ENCODE peak calls at places on chromosomes 5 and 9, in six cellular contexts. T, X, B, P, Z and F are unnamed samples.

GRCh38 chr5:109656829-109657228 is 32.9 kb upstream of the MAN2A1 start:
- DNase-seq in T (no peak), X (peak), B (peak), P (no peak), Z (peak), F (no peak)

GRCh38 chr9:7967851-7968250 is 168.3 kb upstream of the DMAC1 start:
- DNase-seq in T (no peak), X (no peak), B (no peak), P (no peak), Z (no peak), F (no peak)

GRCh38 chr9:133730994-133731715 is 7.0 kb downstream of the SARDH start:
- DNase-seq in T (no peak), X (no peak), B (peak), P (no peak), Z (no peak), F (no peak)

GRCh38 chr5:53882637-53883036 is 322.2 kb downstream of the NDUFS4 start:
- DNase-seq in T (no peak), X (no peak), B (no peak), P (no peak), Z (no peak), F (no peak)

GRCh38 chr5:143592648-143593047 is 189.2 kb upstream of the NR3C1 start:
- DNase-seq in T (no peak), X (peak), B (no peak), P (no peak), Z (peak), F (no peak)

GRCh38 chr5:175874462-175875139 is 3.2 kb downstream of the CPLX2 start:
- DNase-seq in T (no peak), X (no peak), B (no peak), P (no peak), Z (no peak), F (no peak)

GRCh38 chr5:16431482-16431881 is 34.1 kb downstream of the ZNF622 start:
- DNase-seq in T (no peak), X (no peak), B (no peak), P (no peak), Z (no peak), F (no peak)

GRCh38 chr5:14268236-14268701 is 125.1 kb downstream of the TRIO start:
- DNase-seq in T (peak), X (no peak), B (no peak), P (no peak), Z (peak), F (peak)

GRCh38 chr5:160092519-160092918 is 26.7 kb downstream of the PWWP2A start:
- DNase-seq in T (no peak), X (no peak), B (no peak), P (no peak), Z (no peak), F (no peak)

GRCh38 chr5:2007906-2008437 is 125.2 kb upstream of the IRX4 start:
- DNase-seq in T (no peak), X (no peak), B (no peak), P (no peak), Z (peak), F (no peak)

GRCh38 chr9:127182901-127183746 is 60.7 kb upstream of the ANGPTL2 start:
- DNase-seq in T (no peak), X (no peak), B (no peak), P (no peak), Z (no peak), F (no peak)

GRCh38 chr9:16223074-16223871 is 647.2 kb downstream of the BNC2 start:
- DNase-seq in T (peak), X (no peak), B (no peak), P (no peak), Z (no peak), F (no peak)

GRCh38 chr5:142900926-142901325 is 130.7 kb downstream of the ARHGAP26 start:
- DNase-seq in T (no peak), X (no peak), B (no peak), P (no peak), Z (peak), F (no peak)

GRCh38 chr5:137199201-137199600 is 299.9 kb downstream of the SPOCK1 start:
- DNase-seq in T (no peak), X (no peak), B (no peak), P (no peak), Z (no peak), F (no peak)

GRCh38 chr5:20606006-20606405 is 618.0 kb upstream of the CDH18 start:
- DNase-seq in T (no peak), X (no peak), B (no peak), P (no peak), Z (peak), F (no peak)

GRCh38 chr9:15240927-15241326 is 66.1 kb downstream of the TTC39B start:
- DNase-seq in T (no peak), X (no peak), B (no peak), P (no peak), Z (no peak), F (no peak)

GRCh38 chr5:142360051-142360498 is 35.3 kb upstream of the SPRY4 start:
- DNase-seq in T (no peak), X (no peak), B (no peak), P (no peak), Z (no peak), F (no peak)

GRCh38 chr5:158082696-158083287 is 223.8 kb upstream of the CLINT1 start:
- DNase-seq in T (no peak), X (no peak), B (no peak), P (no peak), Z (no peak), F (no peak)

GRCh38 chr5:108696951-108697715 is 50.6 kb upstream of the FER start:
- DNase-seq in T (no peak), X (no peak), B (no peak), P (no peak), Z (no peak), F (no peak)

GRCh38 chr5:66596791-66597757 is 881 bp downstream of the MAST4 start:
- DNase-seq in T (no peak), X (peak), B (no peak), P (no peak), Z (peak), F (no peak)

GRCh38 chr5:111755942-111756353 is 1.0 kb downstream of the NREP start:
- DNase-seq in T (no peak), X (no peak), B (no peak), P (no peak), Z (peak), F (no peak)

GRCh38 chr9:76835571-76836283 is 70.2 kb downstream of the PRUNE2 start:
- DNase-seq in T (no peak), X (no peak), B (no peak), P (no peak), Z (peak), F (peak)

GRCh38 chr5:164013077-164013670 is 507.8 kb downstream of the MAT2B start:
- DNase-seq in T (peak), X (peak), B (peak), P (no peak), Z (peak), F (peak)

GRCh38 chr9:81574399-81574798 is 114.9 kb downstream of the TLE1 start:
- DNase-seq in T (no peak), X (no peak), B (no peak), P (no peak), Z (peak), F (no peak)

GRCh38 chr9:82130331-82131042 is 141.9 kb downstream of the SPATA31D1 start:
- DNase-seq in T (no peak), X (no peak), B (no peak), P (no peak), Z (no peak), F (no peak)

GRCh38 chr5:94180761-94181160 is 437.6 kb downstream of the KIAA0825 start:
- DNase-seq in T (no peak), X (no peak), B (no peak), P (no peak), Z (no peak), F (no peak)

GRCh38 chr5:26805076-26805475 is 233.3 kb downstream of the CDH9 start:
- DNase-seq in T (no peak), X (no peak), B (no peak), P (no peak), Z (no peak), F (no peak)

GRCh38 chr9:99046542-99047071 is 58.3 kb upstream of the TGFBR1 start:
- DNase-seq in T (no peak), X (no peak), B (no peak), P (no peak), Z (no peak), F (no peak)

GRCh38 chr5:104800440-104801048 is 1238.0 kb upstream of the NUDT12 start:
- DNase-seq in T (no peak), X (no peak), B (no peak), P (no peak), Z (no peak), F (peak)

GRCh38 chr9:130986311-130986940 is 22.5 kb upstream of the LAMC3 start:
- DNase-seq in T (no peak), X (no peak), B (no peak), P (no peak), Z (no peak), F (no peak)

GRCh38 chr9:136760424-136760823 is 2.4 kb upstream of the LCN8 start:
- DNase-seq in T (no peak), X (no peak), B (no peak), P (no peak), Z (no peak), F (no peak)

GRCh38 chr5:130871346-130872086 is 293.5 kb downstream of the HINT1 start:
- DNase-seq in T (peak), X (peak), B (peak), P (no peak), Z (peak), F (peak)